ENCODE peak calls at places on chromosomes 1 and 21, in four cellular contexts. V is A549, I is ovary, C is prostate gland. A is an unnamed sample.
A peak's percentile ranks its signal among the peaks of the same experiment; 100 is the strongest.

GRCh38 chr1:36803870-36804560 is 230.3 kb downstream of the GRIK3 start:
- DNase-seq in C (no peak), V (no peak), I (no peak), A (no peak)

GRCh38 chr1:4694492-4694891 is 40.1 kb downstream of the AJAP1 start:
- DNase-seq in V (no peak), I (no peak), C (no peak), A (no peak)

GRCh38 chr1:204366759-204367158 is 7.0 kb upstream of the PLEKHA6 start:
- DNase-seq in I (no peak), C (no peak), V (peak; percentile 24), A (no peak)

GRCh38 chr1:198387587-198387986 is 152.9 kb downstream of the ATP6V1G3 start:
- DNase-seq in V (no peak), C (no peak), I (no peak), A (no peak)

GRCh38 chr1:175287377-175287776 is 94.8 kb upstream of the KIAA0040 start:
- DNase-seq in I (no peak), C (no peak), V (peak; percentile 22), A (no peak)

GRCh38 chr1:111441573-111442192 is 7.4 kb downstream of the WDR77 start:
- DNase-seq in V (peak; percentile 32), I (no peak), C (no peak), A (no peak)

GRCh38 chr1:19683351-19683750 is 18.7 kb downstream of the HTR6 start:
- DNase-seq in C (no peak), V (no peak), I (no peak), A (peak; percentile 46)

GRCh38 chr21:44455524-44456206 is 355 bp downstream of the LRRC3 start:
- DNase-seq in C (peak; percentile 25), I (peak; percentile 61), V (peak; percentile 49), A (peak; percentile 52)

GRCh38 chr21:28485301-28486022 is 507.2 kb downstream of the LTN1 start:
- DNase-seq in I (no peak), C (no peak), V (no peak), A (no peak)

GRCh38 chr1:58902830-58903229 is 119.0 kb upstream of the JUN start:
- DNase-seq in I (no peak), V (no peak), C (no peak), A (no peak)

GRCh38 chr1:103107696-103108524 is at the start of gene COL11A1:
- DNase-seq in C (no peak), I (no peak), V (no peak), A (no peak)

GRCh38 chr1:17633654-17634053 is 94.2 kb downstream of the ARHGEF10L start:
- DNase-seq in V (no peak), I (no peak), C (no peak), A (no peak)

GRCh38 chr1:111739222-111739983 is at the start of gene INKA2:
- DNase-seq in I (peak; percentile 88), C (peak; percentile 88), V (peak; percentile 86), A (peak; percentile 96)

GRCh38 chr1:24140741-24141181 is 2.2 kb downstream of the IL22RA1 start:
- DNase-seq in C (no peak), V (no peak), I (no peak), A (no peak)

GRCh38 chr1:161970633-161971032 is 53.0 kb downstream of the OLFML2B start:
- DNase-seq in I (no peak), V (no peak), C (no peak), A (no peak)

GRCh38 chr1:27307851-27308598 is 13.9 kb upstream of the TMEM222 start:
- DNase-seq in I (no peak), C (no peak), V (no peak), A (no peak)

GRCh38 chr1:1788646-1789431 is 10.6 kb upstream of the NADK start:
- DNase-seq in I (no peak), V (peak; percentile 53), C (no peak), A (no peak)

GRCh38 chr1:10824821-10825540 is 28.5 kb upstream of the CASZ1 start:
- DNase-seq in C (peak; percentile 68), V (peak; percentile 27), I (peak; percentile 47), A (no peak)

GRCh38 chr1:9473032-9473792 is 66.1 kb upstream of the SLC25A33 start:
- DNase-seq in V (peak; percentile 79), I (peak; percentile 69), C (no peak), A (peak; percentile 54)

GRCh38 chr1:88984553-88984945 is 7.9 kb downstream of the KYAT3 start:
- DNase-seq in V (no peak), C (no peak), I (no peak), A (no peak)

GRCh38 chr1:39575191-39576015 is 1.2 kb downstream of the PABPC4 start:
- DNase-seq in I (peak; percentile 85), C (peak; percentile 40), V (no peak), A (peak; percentile 78)

GRCh38 chr1:219759095-219759494 is 146.2 kb upstream of the ZC3H11B start:
- DNase-seq in C (no peak), I (no peak), V (no peak), A (no peak)

GRCh38 chr1:168331569-168331968 is 50.9 kb downstream of the TBX19 start:
- DNase-seq in I (no peak), V (no peak), C (no peak), A (no peak)

GRCh38 chr1:154405762-154406571 is 824 bp downstream of the IL6R start:
- DNase-seq in I (peak; percentile 82), V (peak; percentile 66), C (peak; percentile 77), A (peak; percentile 91)

GRCh38 chr1:42385283-42385682 is 4.7 kb downstream of the RIMKLA start:
- DNase-seq in V (peak; percentile 36), I (no peak), C (no peak), A (no peak)

GRCh38 chr1:208065862-208066261 is 154.9 kb upstream of the CD34 start:
- DNase-seq in V (no peak), I (no peak), C (no peak), A (no peak)

DNA sequence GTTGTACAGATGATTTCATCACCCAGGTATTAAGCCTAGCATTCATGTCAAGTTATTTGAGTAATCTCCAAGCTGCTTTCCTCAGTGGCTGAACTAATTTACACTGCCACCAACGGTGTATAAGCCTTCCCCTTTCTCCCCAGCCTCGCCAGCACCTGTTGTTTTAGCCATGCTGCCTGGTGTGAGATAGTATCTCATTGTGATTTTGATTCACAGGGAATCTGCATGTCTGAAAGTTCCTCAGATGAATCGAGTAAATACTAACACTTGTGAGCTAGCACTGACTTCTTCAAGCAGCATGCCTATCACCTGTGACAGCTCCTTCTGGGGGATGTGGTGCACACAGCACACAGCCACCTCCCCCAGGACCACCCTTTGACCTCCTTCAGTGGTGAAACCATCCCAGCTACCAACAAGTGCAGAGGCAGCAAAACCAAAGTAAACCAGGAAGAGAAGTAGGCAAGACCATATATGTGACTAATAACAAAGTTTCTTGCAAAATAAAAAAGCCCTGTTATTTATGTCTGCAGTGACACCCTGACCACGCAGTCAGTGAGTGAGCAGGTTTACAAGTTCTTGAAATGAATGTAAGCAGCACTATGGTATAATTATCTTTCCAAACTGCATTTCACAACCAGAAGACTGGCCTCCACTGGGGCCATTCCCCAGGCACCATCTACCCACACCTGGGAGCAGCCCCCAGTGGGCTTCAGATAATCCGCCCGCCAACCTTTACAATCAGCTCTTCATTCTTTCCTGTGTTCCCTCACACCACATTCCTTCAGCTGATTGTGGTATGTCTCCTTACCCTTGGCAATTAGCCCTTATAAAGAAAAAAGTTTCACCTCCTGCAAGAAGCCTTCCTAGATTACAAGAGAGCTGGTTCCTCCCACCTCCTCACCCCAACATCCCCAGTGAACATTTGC is 173.8 kb downstream of the ETS2 start:
- DNase-seq in C (no peak), V (no peak), I (no peak), A (no peak)
- H3K27ac ChIP-seq in C (no peak overlapping the region), V (peak overlapping the region; percentile 45), I (no peak overlapping the region), A (no peak overlapping the region)

GRCh38 chr1:229636042-229636441 is 10.0 kb downstream of the URB2 start:
- DNase-seq in I (no peak), C (no peak), V (no peak), A (peak; percentile 48)
- TF ChIP-seq CTCF in I (no peak), C (no peak), V (no peak), A (no peak)

DNA sequence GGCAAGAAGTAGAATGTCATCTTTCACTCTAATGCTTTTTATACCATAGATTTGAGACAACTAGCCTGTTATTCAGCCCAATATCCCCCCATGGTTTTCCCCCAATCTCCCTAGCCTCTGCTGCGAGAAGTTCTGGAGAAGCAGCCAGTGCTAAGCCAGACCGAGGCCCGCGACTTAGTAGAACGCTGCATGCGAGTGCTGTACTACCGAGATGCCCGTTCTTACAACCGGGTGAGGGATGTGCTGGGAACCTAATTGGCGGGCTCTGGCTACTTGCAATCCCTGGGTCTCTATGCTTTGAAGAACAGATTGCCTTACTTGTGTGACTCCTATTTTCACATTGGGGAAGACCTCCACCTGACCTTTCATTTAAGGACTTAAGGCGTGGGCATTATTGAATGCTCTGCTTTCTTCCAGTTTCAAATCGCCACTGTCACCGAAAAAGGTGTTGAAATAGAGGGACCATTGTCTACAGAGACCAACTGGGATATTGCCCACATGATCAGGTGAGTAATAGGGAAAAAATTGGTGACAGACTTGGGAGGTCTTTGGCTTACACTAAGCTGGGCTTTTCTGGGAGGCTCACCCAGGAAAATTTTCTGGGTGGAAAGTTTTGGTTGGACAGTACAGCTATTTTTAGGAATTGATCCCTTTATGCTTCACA is 1.9 kb downstream of the PSMB4 start:
- DNase-seq in I (no peak), C (no peak), V (no peak), A (no peak)
- TF ChIP-seq POLR2A in I (no peak), C (no peak), V (no peak), A (no peak)

DNA sequence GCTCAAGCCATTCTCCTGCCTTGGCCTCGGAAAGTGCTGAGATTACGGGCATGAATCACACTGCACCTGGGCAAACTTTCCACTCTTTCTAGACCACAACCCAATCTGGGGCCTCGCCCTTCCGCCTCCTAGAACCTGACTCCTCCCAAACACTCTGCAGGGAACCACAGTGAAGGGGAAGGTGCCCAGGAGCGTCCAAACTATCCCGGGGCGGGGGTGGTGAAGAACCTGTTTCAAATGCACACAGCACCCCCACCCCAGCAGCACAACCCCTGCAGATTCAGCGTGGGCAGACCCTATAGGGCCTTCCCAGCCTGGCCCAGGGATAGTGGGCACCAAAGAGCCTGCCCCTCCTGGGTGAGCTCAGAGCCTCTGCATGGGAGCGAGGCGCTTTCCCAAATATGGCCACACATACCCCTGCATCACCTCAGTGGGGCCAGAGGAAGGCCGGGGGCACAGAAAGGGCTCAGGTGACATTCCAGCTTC is 86.9 kb downstream of the STUM start:
- DNase-seq in V (no peak), C (no peak), I (peak; percentile 28), A (peak; percentile 25)
- H3K27ac ChIP-seq in V (no peak overlapping the region), C (no peak overlapping the region), I (no peak overlapping the region), A (no peak overlapping the region)

GRCh38 chr1:182771187-182771984 is 18.2 kb upstream of the NPL start:
- DNase-seq in C (no peak), I (no peak), V (no peak), A (no peak)
- TF ChIP-seq CTCF in C (no peak), I (no peak), V (no peak), A (no peak)

DNA sequence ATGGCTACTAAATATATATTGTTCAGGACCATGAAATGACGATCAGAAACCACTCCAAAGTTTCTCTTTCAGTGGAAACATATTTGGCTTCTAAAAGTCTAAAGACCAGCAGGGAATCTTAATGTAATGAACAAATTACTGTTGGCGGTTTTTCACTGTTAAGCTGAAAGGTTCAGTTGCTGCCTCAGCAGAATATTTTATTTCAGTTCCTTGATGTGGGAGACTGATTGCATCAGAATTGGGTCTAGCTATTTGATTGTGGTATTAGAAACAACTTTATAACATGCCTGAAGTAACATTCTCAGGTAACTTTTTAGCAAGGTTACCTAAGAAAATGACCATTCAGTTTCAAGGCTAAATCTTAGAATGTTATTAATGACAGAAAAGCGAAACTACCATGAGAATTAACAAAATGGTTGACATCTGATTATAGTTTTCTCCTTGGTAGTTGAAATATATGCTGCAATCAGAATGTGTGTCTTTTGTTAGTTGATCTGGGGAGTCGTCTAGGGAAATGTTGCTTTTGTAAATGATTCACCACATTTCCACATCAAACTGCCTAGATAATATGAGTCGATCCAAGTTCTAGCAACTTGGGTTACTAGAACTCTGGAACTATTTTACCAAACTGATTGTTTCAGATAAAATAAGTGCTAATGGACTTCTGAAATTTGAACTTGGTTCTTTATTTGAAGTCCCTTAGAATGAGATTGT is 200.4 kb downstream of the HMCN1 start:
- DNase-seq in C (no peak), V (peak; percentile 18), I (no peak), A (no peak)
- TF ChIP-seq POLR2A in C (no peak), V (no peak), I (no peak), A (no peak)

A was measured in heart left ventricle.